ENCODE peak calls at places on chromosomes 4 and X, in five cellular contexts. One of them, this sample, is unnamed.

GRCh38 chr4:1837069-1837468 is 18.9 kb downstream of the LETM1 start:
- DNase-seq in GM12865: no peak
- DNase-seq in HepG2: no peak
- DNase-seq in sigmoid colon: no peak
- DNase-seq in ovary: no peak
- DNase-seq in this sample: no peak

GRCh38 chrX:144946696-144947095 is 300.6 kb upstream of the SPANXN1 start:
- DNase-seq in GM12865: no peak
- DNase-seq in HepG2: no peak
- DNase-seq in sigmoid colon: no peak
- DNase-seq in ovary: no peak
- DNase-seq in this sample: no peak

GRCh38 chr4:140641789-140642439 is 73.2 kb upstream of the UCP1 start:
- DNase-seq in GM12865: no peak
- DNase-seq in HepG2: peak
- DNase-seq in sigmoid colon: no peak
- DNase-seq in ovary: peak
- DNase-seq in this sample: no peak

GRCh38 chr4:13984996-13985780 is 357.7 kb upstream of the BOD1L1 start:
- DNase-seq in GM12865: no peak
- DNase-seq in HepG2: no peak
- DNase-seq in sigmoid colon: no peak
- DNase-seq in ovary: no peak
- DNase-seq in this sample: no peak

GRCh38 chrX:103254921-103255455 is at the start of gene TCEAL8:
- DNase-seq in GM12865: peak
- DNase-seq in HepG2: peak
- DNase-seq in sigmoid colon: peak
- DNase-seq in ovary: peak
- DNase-seq in this sample: peak

GRCh38 chr4:53364624-53365023 is 1.2 kb downstream of the SCFD2 start:
- DNase-seq in GM12865: no peak
- DNase-seq in HepG2: no peak
- DNase-seq in sigmoid colon: no peak
- DNase-seq in ovary: no peak
- DNase-seq in this sample: no peak

GRCh38 chr4:110733901-110734300 is 111.0 kb upstream of the PITX2 start:
- DNase-seq in GM12865: no peak
- DNase-seq in HepG2: no peak
- DNase-seq in sigmoid colon: no peak
- DNase-seq in ovary: no peak
- DNase-seq in this sample: no peak

GRCh38 chrX:111410451-111410850 is 1.5 kb downstream of the DCX start:
- DNase-seq in GM12865: no peak
- DNase-seq in HepG2: no peak
- DNase-seq in sigmoid colon: no peak
- DNase-seq in ovary: no peak
- DNase-seq in this sample: no peak

GRCh38 chr4:142473218-142473959 is 372.7 kb downstream of the INPP4B start:
- DNase-seq in GM12865: peak
- DNase-seq in HepG2: no peak
- DNase-seq in sigmoid colon: peak
- DNase-seq in ovary: no peak
- DNase-seq in this sample: peak

GRCh38 chr4:33924239-33924638 is 2320.1 kb downstream of the ARAP2 start:
- DNase-seq in GM12865: no peak
- DNase-seq in HepG2: no peak
- DNase-seq in sigmoid colon: no peak
- DNase-seq in ovary: no peak
- DNase-seq in this sample: peak

GRCh38 chr4:117692538-117692937 is 341.7 kb upstream of the NDST3 start:
- DNase-seq in GM12865: no peak
- DNase-seq in HepG2: no peak
- DNase-seq in sigmoid colon: no peak
- DNase-seq in ovary: no peak
- DNase-seq in this sample: no peak

GRCh38 chr4:123390846-123391456 is 5.6 kb upstream of the SPRY1 start:
- DNase-seq in GM12865: peak
- DNase-seq in HepG2: no peak
- DNase-seq in sigmoid colon: no peak
- DNase-seq in ovary: no peak
- DNase-seq in this sample: no peak

GRCh38 chr4:129545599-129546278 is 449.8 kb downstream of the C4orf33 start:
- DNase-seq in GM12865: no peak
- DNase-seq in HepG2: peak
- DNase-seq in sigmoid colon: peak
- DNase-seq in ovary: peak
- DNase-seq in this sample: no peak

GRCh38 chr4:109131559-109131958 is 170.9 kb downstream of the COL25A1 start:
- DNase-seq in GM12865: no peak
- DNase-seq in HepG2: no peak
- DNase-seq in sigmoid colon: no peak
- DNase-seq in ovary: no peak
- DNase-seq in this sample: no peak

GRCh38 chr4:74531952-74532794 is 87.2 kb downstream of the AREG start:
- DNase-seq in GM12865: peak
- DNase-seq in HepG2: peak
- DNase-seq in sigmoid colon: no peak
- DNase-seq in ovary: no peak
- DNase-seq in this sample: peak

GRCh38 chr4:120843840-120844527 is 78.5 kb downstream of the PRDM5 start:
- DNase-seq in GM12865: peak
- DNase-seq in HepG2: no peak
- DNase-seq in sigmoid colon: no peak
- DNase-seq in ovary: peak
- DNase-seq in this sample: no peak

GRCh38 chr4:7693237-7693608 is 246.4 kb downstream of the AFAP1 start:
- DNase-seq in GM12865: no peak
- DNase-seq in HepG2: no peak
- DNase-seq in sigmoid colon: no peak
- DNase-seq in ovary: no peak
- DNase-seq in this sample: no peak

GRCh38 chr4:121336706-121337105 is 44.1 kb downstream of the QRFPR start:
- DNase-seq in GM12865: no peak
- DNase-seq in HepG2: no peak
- DNase-seq in sigmoid colon: no peak
- DNase-seq in ovary: no peak
- DNase-seq in this sample: no peak

GRCh38 chrX:17078031-17078730 is 131.7 kb downstream of the REPS2 start:
- DNase-seq in GM12865: no peak
- DNase-seq in HepG2: no peak
- DNase-seq in sigmoid colon: no peak
- DNase-seq in ovary: no peak
- DNase-seq in this sample: peak

GRCh38 chr4:97605927-97606326 is 537.3 kb downstream of the STPG2 start:
- DNase-seq in GM12865: no peak
- DNase-seq in HepG2: no peak
- DNase-seq in sigmoid colon: no peak
- DNase-seq in ovary: no peak
- DNase-seq in this sample: no peak

GRCh38 chrX:47264507-47265173 is 31.8 kb downstream of the USP11 start:
- DNase-seq in GM12865: no peak
- DNase-seq in HepG2: peak
- DNase-seq in sigmoid colon: no peak
- DNase-seq in ovary: no peak
- DNase-seq in this sample: peak

DNA sequence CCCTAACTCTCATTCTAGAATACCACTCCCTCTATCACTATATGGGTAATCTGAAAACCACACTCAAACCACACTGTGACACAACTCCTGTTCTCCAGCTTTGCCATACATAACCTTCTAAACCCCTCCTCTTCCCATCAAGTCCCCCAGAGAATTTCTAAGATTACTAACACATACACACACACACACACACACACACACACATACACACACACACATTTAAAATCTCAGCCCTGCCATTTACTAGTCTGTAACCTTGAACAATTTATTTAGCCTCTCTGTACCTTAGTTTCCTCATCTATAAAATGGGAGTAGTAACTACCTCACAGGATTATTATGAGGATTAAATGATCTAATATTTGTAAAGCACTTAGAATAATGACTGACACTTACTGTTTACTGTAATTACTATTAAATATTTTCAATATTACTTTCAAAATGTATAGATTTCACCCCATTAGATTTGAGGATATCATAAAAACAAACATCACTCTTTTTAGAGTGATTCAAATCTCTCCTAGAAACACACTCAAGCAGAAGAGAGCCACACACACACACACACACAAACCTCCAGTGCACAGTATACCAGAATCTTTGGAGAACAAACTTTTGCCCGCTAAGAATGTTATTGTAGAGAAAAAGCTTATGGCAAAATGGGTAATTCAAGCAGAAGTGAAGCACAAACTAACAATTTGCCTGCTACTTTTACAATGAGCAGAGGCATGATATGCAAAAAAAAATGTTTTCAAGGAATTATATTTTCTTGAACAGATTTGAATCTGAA is 3.8 kb downstream of the ANKRD50 start:
- DNase-seq in GM12865: no peak
- DNase-seq in HepG2: no peak
- DNase-seq in sigmoid colon: no peak
- DNase-seq in ovary: no peak
- DNase-seq in this sample: no peak
- H3K4me3 ChIP-seq in GM12865: no peak
- H3K4me3 ChIP-seq in HepG2: no peak
- H3K4me3 ChIP-seq in sigmoid colon: no peak
- H3K4me3 ChIP-seq in ovary: no peak
- H3K4me3 ChIP-seq in this sample: no peak

GRCh38 chrX:77347572-77347971 is 99.6 kb upstream of the FGF16 start:
- DNase-seq in GM12865: no peak
- DNase-seq in HepG2: no peak
- DNase-seq in sigmoid colon: no peak
- DNase-seq in ovary: no peak
- DNase-seq in this sample: no peak

GRCh38 chrX:77342028-77342427 is 105.2 kb upstream of the FGF16 start:
- DNase-seq in GM12865: no peak
- DNase-seq in HepG2: no peak
- DNase-seq in sigmoid colon: no peak
- DNase-seq in ovary: no peak
- DNase-seq in this sample: no peak

DNA sequence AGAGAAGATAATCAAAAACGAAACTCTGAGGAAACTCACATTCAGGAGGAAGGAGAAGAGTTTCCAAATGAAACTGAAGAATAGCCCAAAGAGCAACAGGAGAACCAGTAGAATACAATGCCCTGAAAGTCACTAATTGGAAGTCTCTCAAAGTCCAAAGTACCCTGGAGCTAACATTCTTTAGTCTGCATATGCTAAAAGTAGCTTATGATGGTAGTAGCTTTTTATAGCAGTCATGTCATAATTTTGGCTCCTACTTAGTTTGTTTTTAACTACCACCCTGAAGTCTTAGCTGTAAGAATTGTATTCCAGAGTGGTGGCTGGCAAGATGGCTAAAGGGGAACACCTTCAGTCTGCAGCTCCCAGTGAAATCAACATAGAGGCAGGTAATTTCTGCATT is 100.3 kb upstream of the FGF16 start:
- DNase-seq in GM12865: no peak
- DNase-seq in HepG2: no peak
- DNase-seq in sigmoid colon: no peak
- DNase-seq in ovary: no peak
- DNase-seq in this sample: no peak
- H3K4me3 ChIP-seq in GM12865: no peak
- H3K4me3 ChIP-seq in HepG2: no peak
- H3K4me3 ChIP-seq in sigmoid colon: no peak
- H3K4me3 ChIP-seq in ovary: no peak
- H3K4me3 ChIP-seq in this sample: no peak

DNA sequence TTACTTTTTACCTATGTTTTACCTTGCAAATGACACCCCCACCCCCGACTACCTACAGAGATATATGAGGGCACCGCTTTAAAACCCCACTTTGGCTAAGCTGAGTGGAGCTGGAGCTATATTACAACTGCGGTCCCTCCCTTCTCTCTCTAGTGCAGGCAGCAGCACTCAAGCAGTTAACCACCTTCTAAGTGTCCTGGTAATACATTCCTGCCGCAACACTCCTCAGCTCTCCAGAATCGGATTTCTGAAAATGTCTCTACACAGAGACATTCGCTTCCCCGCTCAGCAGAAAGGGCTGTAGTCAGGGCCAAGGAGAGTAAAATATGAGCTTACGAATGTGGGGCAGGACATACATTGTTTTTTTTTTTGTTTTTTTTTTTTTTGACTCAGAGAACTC is 287.1 kb upstream of the TET2 start:
- DNase-seq in GM12865: no peak
- DNase-seq in HepG2: no peak
- DNase-seq in sigmoid colon: no peak
- DNase-seq in ovary: no peak
- DNase-seq in this sample: peak
- H3K4me3 ChIP-seq in GM12865: no peak
- H3K4me3 ChIP-seq in HepG2: no peak
- H3K4me3 ChIP-seq in sigmoid colon: no peak
- H3K4me3 ChIP-seq in ovary: no peak
- H3K4me3 ChIP-seq in this sample: no peak

DNA sequence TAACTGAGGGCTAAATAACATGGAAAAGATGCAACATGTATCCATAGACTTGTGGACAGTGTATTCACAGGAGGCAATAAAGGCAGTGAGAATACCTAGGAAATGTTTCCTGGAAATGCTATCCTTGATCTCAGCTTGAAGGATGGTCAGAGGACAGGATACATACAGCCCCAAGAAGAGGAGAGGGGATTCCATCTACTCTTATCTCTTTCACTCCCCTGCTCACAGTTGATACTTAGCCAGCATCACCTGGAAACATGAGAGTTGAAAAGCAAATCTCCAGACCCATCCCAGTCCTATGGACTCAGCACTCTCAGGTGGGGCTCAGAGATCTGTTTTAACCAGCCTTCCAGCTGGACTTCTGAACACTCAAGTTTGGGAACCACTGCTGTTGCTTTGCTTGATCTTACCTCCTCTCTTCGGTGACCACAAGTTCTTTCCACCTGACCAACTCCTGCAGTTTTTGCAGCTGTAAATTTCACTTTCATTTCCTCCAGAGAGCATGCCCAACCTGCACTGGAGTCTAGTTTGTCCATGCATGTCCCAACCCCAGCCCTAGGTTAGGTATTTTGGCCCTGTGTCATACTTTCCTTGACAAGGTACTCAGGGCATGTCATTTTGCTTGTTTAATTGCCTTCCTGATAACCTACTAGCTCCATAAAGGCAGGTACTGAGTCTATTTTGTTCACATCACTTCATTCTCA is 10.4 kb downstream of the RELL1 start:
- DNase-seq in GM12865: peak
- DNase-seq in HepG2: no peak
- DNase-seq in sigmoid colon: no peak
- DNase-seq in ovary: no peak
- DNase-seq in this sample: peak
- H3K4me3 ChIP-seq in GM12865: peak
- H3K4me3 ChIP-seq in HepG2: no peak
- H3K4me3 ChIP-seq in sigmoid colon: no peak
- H3K4me3 ChIP-seq in ovary: no peak
- H3K4me3 ChIP-seq in this sample: no peak